ENCODE peak calls at places on chromosomes 13 and 19, in four cellular contexts. Z, S, H and C are unnamed samples.

GRCh38 chr19:47028372-47028672 is 8.7 kb downstream of the NPAS1 start:
- DNase-seq in Z (no peak), S (no peak), H (no peak), C (no peak)

GRCh38 chr19:47111081-47111589 is 2.4 kb downstream of the ZC3H4 start:
- DNase-seq in Z (no peak), S (no peak), H (no peak), C (peak)

GRCh38 chr19:41303941-41304340 is 6.0 kb upstream of the CCDC97 start:
- DNase-seq in Z (no peak), S (no peak), H (no peak), C (no peak)

GRCh38 chr13:31913459-31913858 is 118.1 kb upstream of the FRY start:
- DNase-seq in Z (peak), S (no peak), H (peak), C (peak)

GRCh38 chr13:101289764-101290163 is 126.5 kb downstream of the NALCN start:
- DNase-seq in Z (peak), S (peak), H (no peak), C (peak)

GRCh38 chr13:90315061-90315460 is 1032.4 kb upstream of the MIR17HG start:
- DNase-seq in Z (no peak), S (no peak), H (no peak), C (no peak)

GRCh38 chr13:40230833-40231266 is 435.6 kb downstream of the FOXO1 start:
- DNase-seq in Z (peak), S (no peak), H (no peak), C (no peak)

GRCh38 chr19:1042689-1043511 is 3.0 kb downstream of the ABCA7 start:
- DNase-seq in Z (peak), S (peak), H (no peak), C (no peak)

GRCh38 chr13:110270507-110270906 is 36.5 kb downstream of the COL4A1 start:
- DNase-seq in Z (no peak), S (no peak), H (no peak), C (no peak)

GRCh38 chr13:49370390-49370789 is 73.5 kb downstream of the CAB39L start:
- DNase-seq in Z (no peak), S (no peak), H (no peak), C (no peak)

GRCh38 chr13:77476456-77476855 is 59.0 kb upstream of the SCEL start:
- DNase-seq in Z (no peak), S (no peak), H (no peak), C (no peak)

GRCh38 chr13:51425410-51426042 is 27.3 kb downstream of the INTS6 start:
- DNase-seq in Z (peak), S (no peak), H (peak), C (peak)

GRCh38 chr13:29077051-29077813 is 257.1 kb downstream of the MTUS2 start:
- DNase-seq in Z (no peak), S (no peak), H (no peak), C (no peak)

GRCh38 chr13:46119883-46120614 is 15.2 kb upstream of the CPB2 start:
- DNase-seq in Z (no peak), S (no peak), H (no peak), C (peak)

GRCh38 chr19:1016647-1017114 is 4.2 kb downstream of the TMEM259 start:
- DNase-seq in Z (peak), S (no peak), H (peak), C (peak)

GRCh38 chr13:100510208-100510997 is 78.2 kb downstream of the GGACT start:
- DNase-seq in Z (no peak), S (no peak), H (no peak), C (no peak)

GRCh38 chr19:15191514-15191913 is 9.3 kb downstream of the NOTCH3 start:
- DNase-seq in Z (no peak), S (no peak), H (no peak), C (no peak)

GRCh38 chr13:111251646-111252448 is 68.6 kb upstream of the TEX29 start:
- DNase-seq in Z (no peak), S (no peak), H (no peak), C (peak)

GRCh38 chr19:7450243-7451223 is 38.3 kb downstream of the PEX11G start:
- DNase-seq in Z (no peak), S (no peak), H (peak), C (peak)